ENCODE peak calls at places on chromosomes 7 and 10, in four cellular contexts. One of them, this sample, is unnamed.
A peak's percentile ranks its signal among the peaks of the same experiment; 100 is the strongest.

GRCh38 chr7:51138121-51139085 is 178.2 kb downstream of the COBL start:
- DNase-seq in spleen: no peak
- DNase-seq in ovary: no peak
- DNase-seq in breast epithelium: no peak
- DNase-seq in this sample: no peak

GRCh38 chr7:29091121-29091601 is 55.2 kb downstream of the CPVL start:
- DNase-seq in spleen: no peak
- DNase-seq in ovary: peak; percentile 56
- DNase-seq in breast epithelium: no peak
- DNase-seq in this sample: peak; percentile 52

GRCh38 chr7:156735861-156736260 is 95.3 kb downstream of the RNF32 start:
- DNase-seq in ovary: no peak
- DNase-seq in spleen: no peak
- DNase-seq in breast epithelium: no peak
- DNase-seq in this sample: no peak

GRCh38 chr7:77281780-77282478 is 82.3 kb upstream of the FGL2 start:
- DNase-seq in ovary: no peak
- DNase-seq in spleen: no peak
- DNase-seq in breast epithelium: no peak
- DNase-seq in this sample: no peak

GRCh38 chr10:2920638-2921037 is 146.7 kb upstream of the PFKP start:
- DNase-seq in spleen: no peak
- DNase-seq in ovary: no peak
- DNase-seq in breast epithelium: no peak
- DNase-seq in this sample: no peak

GRCh38 chr10:132399117-132400035 is 2.4 kb downstream of the PWWP2B start:
- DNase-seq in breast epithelium: no peak
- DNase-seq in ovary: no peak
- DNase-seq in spleen: peak; percentile 83
- DNase-seq in this sample: peak; percentile 16

GRCh38 chr7:94244760-94245159 is 149.9 kb upstream of the COL1A2 start:
- DNase-seq in spleen: no peak
- DNase-seq in breast epithelium: no peak
- DNase-seq in ovary: no peak
- DNase-seq in this sample: no peak

GRCh38 chr10:114766470-114766869 is 55.1 kb upstream of the FHIP2A start:
- DNase-seq in spleen: no peak
- DNase-seq in ovary: no peak
- DNase-seq in breast epithelium: no peak
- DNase-seq in this sample: no peak

GRCh38 chr7:93751421-93751820 is 139.1 kb downstream of the TFPI2 start:
- DNase-seq in spleen: no peak
- DNase-seq in breast epithelium: no peak
- DNase-seq in ovary: no peak
- DNase-seq in this sample: no peak

GRCh38 chr7:36459236-36459960 is 69.7 kb downstream of the ANLN start:
- DNase-seq in breast epithelium: no peak
- DNase-seq in ovary: no peak
- DNase-seq in spleen: no peak
- DNase-seq in this sample: no peak

GRCh38 chr10:58424176-58424575 is 39.0 kb downstream of the TFAM start:
- DNase-seq in breast epithelium: no peak
- DNase-seq in spleen: no peak
- DNase-seq in ovary: no peak
- DNase-seq in this sample: no peak

GRCh38 chr10:11397980-11398580 is 213.4 kb downstream of the USP6NL start:
- DNase-seq in breast epithelium: no peak
- DNase-seq in spleen: no peak
- DNase-seq in ovary: no peak
- DNase-seq in this sample: no peak

GRCh38 chr7:106462365-106462859 is 177.6 kb upstream of the NAMPT start:
- DNase-seq in breast epithelium: no peak
- DNase-seq in ovary: no peak
- DNase-seq in spleen: no peak
- DNase-seq in this sample: no peak

GRCh38 chr7:52634996-52635395 is 400.4 kb upstream of the POM121L12 start:
- DNase-seq in spleen: no peak
- DNase-seq in breast epithelium: no peak
- DNase-seq in ovary: no peak
- DNase-seq in this sample: no peak

GRCh38 chr7:142894112-142894835 is 8.7 kb upstream of the TRPV6 start:
- DNase-seq in breast epithelium: no peak
- DNase-seq in spleen: no peak
- DNase-seq in ovary: no peak
- DNase-seq in this sample: no peak

GRCh38 chr7:94481246-94481645 is 28.4 kb upstream of the CASD1 start:
- DNase-seq in spleen: no peak
- DNase-seq in ovary: no peak
- DNase-seq in breast epithelium: no peak
- DNase-seq in this sample: no peak

GRCh38 chr7:114295522-114295921 is 119.1 kb upstream of the FOXP2 start:
- DNase-seq in breast epithelium: no peak
- DNase-seq in ovary: no peak
- DNase-seq in spleen: no peak
- DNase-seq in this sample: no peak

GRCh38 chr7:17632401-17632800 is 307.9 kb downstream of the SNX13 start:
- DNase-seq in spleen: no peak
- DNase-seq in breast epithelium: no peak
- DNase-seq in ovary: no peak
- DNase-seq in this sample: no peak

GRCh38 chr7:42180806-42181205 is 56.2 kb downstream of the GLI3 start:
- DNase-seq in breast epithelium: no peak
- DNase-seq in spleen: no peak
- DNase-seq in ovary: no peak
- DNase-seq in this sample: no peak

GRCh38 chr10:7948601-7949000 is 105.9 kb upstream of the GATA3 start:
- DNase-seq in spleen: no peak
- DNase-seq in ovary: no peak
- DNase-seq in breast epithelium: no peak
- DNase-seq in this sample: no peak

GRCh38 chr7:65264258-65264657 is 109.4 kb upstream of the ZNF92 start:
- DNase-seq in spleen: no peak
- DNase-seq in breast epithelium: no peak
- DNase-seq in ovary: no peak
- DNase-seq in this sample: no peak

GRCh38 chr7:120412665-120413064 is 139.7 kb downstream of the KCND2 start:
- DNase-seq in ovary: no peak
- DNase-seq in breast epithelium: no peak
- DNase-seq in spleen: no peak
- DNase-seq in this sample: no peak

GRCh38 chr7:79897166-79897565 is 237.5 kb upstream of the GNAI1 start:
- DNase-seq in ovary: no peak
- DNase-seq in breast epithelium: no peak
- DNase-seq in spleen: no peak
- DNase-seq in this sample: no peak

GRCh38 chr7:45417268-45417667 is 156.9 kb upstream of the ADCY1 start:
- DNase-seq in spleen: no peak
- DNase-seq in ovary: no peak
- DNase-seq in breast epithelium: no peak
- DNase-seq in this sample: no peak
- TF ChIP-seq POLR2A in spleen: no peak
- TF ChIP-seq POLR2A in ovary: no peak
- TF ChIP-seq POLR2A in breast epithelium: no peak
- TF ChIP-seq POLR2A in this sample: no peak

GRCh38 chr7:4683884-4684565 is 1.9 kb downstream of the FOXK1 start:
- DNase-seq in ovary: peak; percentile 54
- DNase-seq in spleen: peak; percentile 90
- DNase-seq in breast epithelium: peak; percentile 55
- DNase-seq in this sample: peak; percentile 52
- TF ChIP-seq POLR2A in ovary: no peak
- TF ChIP-seq POLR2A in spleen: no peak
- TF ChIP-seq POLR2A in breast epithelium: no peak
- TF ChIP-seq POLR2A in this sample: no peak

GRCh38 chr7:12570529-12571461 is at the start of gene SCIN:
- DNase-seq in spleen: peak; percentile 79
- DNase-seq in breast epithelium: no peak
- DNase-seq in ovary: no peak
- DNase-seq in this sample: no peak
- TF ChIP-seq POLR2A in spleen: no peak
- TF ChIP-seq POLR2A in breast epithelium: no peak
- TF ChIP-seq POLR2A in ovary: no peak
- TF ChIP-seq POLR2A in this sample: no peak

DNA sequence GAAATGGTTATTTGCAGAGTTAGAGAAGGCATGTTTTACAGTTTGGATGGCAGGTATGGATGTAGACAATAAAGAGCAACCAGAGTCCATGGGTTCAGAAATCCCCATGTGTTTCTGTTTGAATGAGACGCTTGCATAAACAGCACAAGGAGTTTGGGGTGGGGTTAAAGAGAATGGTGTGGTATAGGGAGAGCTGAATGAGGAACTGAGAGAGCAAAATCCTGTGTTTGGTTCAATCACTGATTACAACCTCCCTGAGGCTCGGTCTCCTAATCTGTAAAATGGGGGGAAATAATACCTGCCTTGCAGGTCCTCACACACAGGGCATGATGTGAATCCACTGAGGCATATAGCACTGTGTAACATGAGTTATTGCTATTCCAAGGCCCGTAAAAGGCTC is 23.7 kb downstream of the CAV1 start:
- DNase-seq in ovary: no peak
- DNase-seq in breast epithelium: no peak
- DNase-seq in spleen: no peak
- DNase-seq in this sample: no peak
- TF ChIP-seq POLR2A in ovary: no peak
- TF ChIP-seq POLR2A in breast epithelium: no peak
- TF ChIP-seq POLR2A in spleen: no peak
- TF ChIP-seq POLR2A in this sample: no peak

GRCh38 chr7:97565665-97566064 is 166.2 kb upstream of the TAC1 start:
- DNase-seq in ovary: no peak
- DNase-seq in breast epithelium: no peak
- DNase-seq in spleen: no peak
- DNase-seq in this sample: no peak
- TF ChIP-seq POLR2A in ovary: no peak
- TF ChIP-seq POLR2A in breast epithelium: no peak
- TF ChIP-seq POLR2A in spleen: no peak
- TF ChIP-seq POLR2A in this sample: no peak

GRCh38 chr7:130941322-130942210 is 207.6 kb upstream of the KLF14 start:
- DNase-seq in ovary: peak; percentile 62
- DNase-seq in breast epithelium: no peak
- DNase-seq in spleen: peak; percentile 83
- DNase-seq in this sample: peak; percentile 59

GRCh38 chr7:130944997-130945396 is 211.0 kb upstream of the KLF14 start:
- DNase-seq in breast epithelium: no peak
- DNase-seq in spleen: no peak
- DNase-seq in ovary: no peak
- DNase-seq in this sample: no peak

GRCh38 chr7:130942211-130942964 is 208.4 kb upstream of the KLF14 start:
- DNase-seq in ovary: peak; percentile 50
- DNase-seq in breast epithelium: no peak
- DNase-seq in spleen: no peak
- DNase-seq in this sample: peak; percentile 86

GRCh38 chr7:130943981-130944380 is 210.0 kb upstream of the KLF14 start:
- DNase-seq in spleen: no peak
- DNase-seq in breast epithelium: no peak
- DNase-seq in ovary: no peak
- DNase-seq in this sample: no peak

GRCh38 chr7:130943336-130943901 is 209.4 kb upstream of the KLF14 start:
- DNase-seq in ovary: no peak
- DNase-seq in breast epithelium: no peak
- DNase-seq in spleen: no peak
- DNase-seq in this sample: no peak
- TF ChIP-seq POLR2A in ovary: no peak
- TF ChIP-seq POLR2A in breast epithelium: no peak
- TF ChIP-seq POLR2A in spleen: no peak
- TF ChIP-seq POLR2A in this sample: peak; percentile 5

DNA sequence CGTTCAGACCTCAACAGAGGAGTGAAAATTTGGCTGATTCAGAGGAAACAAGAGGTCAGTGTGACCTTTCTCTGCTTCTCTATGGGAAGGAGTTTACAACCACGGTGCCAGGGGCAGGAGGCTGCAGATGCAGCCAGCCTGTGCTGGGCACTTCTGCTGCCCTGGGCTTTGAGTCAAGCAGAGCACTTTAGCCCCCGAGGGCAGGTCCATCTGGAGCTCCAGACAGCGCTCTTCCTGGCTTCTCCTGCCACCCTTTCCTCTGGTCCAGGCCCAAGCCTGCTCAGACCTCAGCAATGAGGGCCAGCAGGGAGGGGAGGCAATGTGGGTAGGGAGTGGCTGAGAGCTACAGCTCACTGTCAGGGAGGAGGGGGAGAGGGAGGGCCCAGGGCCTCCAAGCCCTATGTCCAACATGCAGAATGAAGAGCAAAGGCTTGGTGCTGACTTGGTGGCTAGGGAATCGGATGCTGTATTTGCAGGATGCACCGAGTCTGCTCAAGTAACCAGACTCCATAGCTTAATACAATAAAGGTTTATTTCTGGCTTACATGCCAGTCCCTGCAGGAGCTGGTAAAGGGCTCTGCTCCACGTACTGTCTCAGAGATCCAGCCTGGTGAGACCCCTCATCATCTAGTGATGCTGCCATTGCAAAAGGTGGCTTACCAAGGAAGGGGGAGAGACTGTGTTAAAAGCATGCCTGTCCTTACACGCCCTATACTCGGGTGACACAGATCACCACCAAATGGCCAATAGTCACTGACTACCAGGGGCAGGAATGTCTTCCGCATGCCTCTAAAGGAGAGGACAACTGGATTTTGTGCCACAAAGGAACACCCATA is 481.6 kb downstream of the RPS24 start:
- DNase-seq in ovary: peak; percentile 55
- DNase-seq in breast epithelium: no peak
- DNase-seq in spleen: no peak
- DNase-seq in this sample: peak; percentile 78
- TF ChIP-seq POLR2A in ovary: no peak
- TF ChIP-seq POLR2A in breast epithelium: no peak
- TF ChIP-seq POLR2A in spleen: no peak
- TF ChIP-seq POLR2A in this sample: no peak

DNA sequence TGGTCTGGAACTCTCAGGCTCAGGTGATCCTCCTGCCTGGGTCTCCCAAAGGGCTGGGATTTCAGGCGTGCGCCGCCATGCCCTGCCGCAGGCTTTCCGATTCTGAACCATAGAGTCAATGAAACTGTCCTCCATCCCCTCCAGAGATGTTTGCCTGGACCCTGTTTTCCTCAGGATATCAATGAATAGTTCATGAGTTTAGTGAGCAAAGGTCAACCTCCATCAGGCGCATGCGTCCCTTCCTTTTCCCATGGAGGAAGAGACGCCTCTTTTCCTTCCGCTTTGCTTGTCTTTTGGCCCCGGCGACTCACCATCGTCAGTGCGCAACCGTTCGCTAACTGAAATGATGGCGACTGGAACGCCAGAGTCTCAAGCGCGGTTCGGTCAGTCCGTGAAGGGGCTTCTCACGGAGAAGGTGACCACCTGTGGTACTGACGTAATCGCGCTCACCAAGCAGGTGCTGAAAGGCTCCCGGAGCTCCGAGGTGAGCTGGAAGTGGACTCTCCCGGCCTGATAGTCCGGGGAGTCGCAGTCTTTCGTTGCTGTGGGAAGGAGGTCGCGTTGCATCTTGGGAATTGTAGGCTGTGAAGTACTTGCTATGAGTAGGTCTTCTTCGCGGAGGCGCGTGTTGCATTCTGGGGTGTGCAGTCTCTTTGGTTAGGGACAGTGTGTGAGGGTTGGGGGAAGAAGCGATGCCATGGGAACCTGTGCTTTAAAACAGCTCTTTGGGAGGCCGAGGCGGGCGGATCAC is at the start of gene BORCS7:
- DNase-seq in spleen: peak; percentile 96
- DNase-seq in ovary: peak; percentile 91
- DNase-seq in breast epithelium: peak; percentile 84
- DNase-seq in this sample: peak; percentile 88
- TF ChIP-seq POLR2A in spleen: peak; percentile 24
- TF ChIP-seq POLR2A in ovary: peak; percentile 88
- TF ChIP-seq POLR2A in breast epithelium: peak; percentile 80
- TF ChIP-seq POLR2A in this sample: peak; percentile 73